ENCODE peak calls at places on chromosomes 7 and 10, in ten cellular contexts. C, N, T, A, Z, L, Q, Y, H and W are unnamed samples.

GRCh38 chr7:82131224-82131623 is 312.4 kb downstream of the CACNA2D1 start:
- DNase-seq in N (no peak), A (no peak), C (no peak), Q (no peak), L (no peak), H (no peak), T (no peak), Z (no peak), Y (no peak), W (no peak)

GRCh38 chr7:105811189-105811847 is 65.1 kb downstream of the ATXN7L1 start:
- DNase-seq in Z (no peak), N (no peak), L (no peak), C (no peak), Y (no peak), H (peak; percentile 70), T (peak; percentile 64), A (no peak), Q (no peak), W (no peak)

GRCh38 chr7:107072133-107072532 is 27.6 kb downstream of the PRKAR2B start:
- DNase-seq in C (no peak), Y (no peak), T (no peak), H (no peak), L (no peak), A (no peak), Z (no peak), Q (no peak), N (no peak), W (no peak)

GRCh38 chr7:147774461-147774860 is 816.1 kb upstream of the C7orf33 start:
- DNase-seq in A (no peak), Q (no peak), C (no peak), L (no peak), N (no peak), H (no peak), Y (no peak), Z (no peak), T (no peak), W (no peak)

GRCh38 chr10:43781480-43782361 is 133.0 kb upstream of the ZNF32 start:
- DNase-seq in Q (peak; percentile 3), A (no peak), H (no peak), C (peak; percentile 13), Y (no peak), L (no peak), Z (no peak), N (no peak), T (peak; percentile 6), W (no peak)

GRCh38 chr7:15669443-15669842 is 17.0 kb downstream of the MEOX2 start:
- DNase-seq in C (no peak), Q (no peak), A (no peak), N (no peak), L (no peak), T (no peak), H (no peak), Z (no peak), Y (no peak), W (no peak)

GRCh38 chr7:132815696-132816334 is 239.5 kb upstream of the PLXNA4 start:
- DNase-seq in C (no peak), Y (no peak), A (no peak), L (no peak), T (no peak), H (no peak), Q (no peak), N (no peak), Z (no peak), W (no peak)

GRCh38 chr10:73908853-73909611 is 1.9 kb upstream of the PLAU start:
- DNase-seq in L (no peak), N (peak; percentile 97), C (peak; percentile 63), A (no peak), Y (peak; percentile 64), Q (peak; percentile 49), Z (peak; percentile 28), H (peak; percentile 71), T (peak; percentile 35), W (no peak)

GRCh38 chr7:131505636-131506557 is 50.5 kb downstream of the PODXL start:
- DNase-seq in L (no peak), Z (no peak), N (no peak), Q (no peak), T (no peak), A (no peak), Y (no peak), C (no peak), H (no peak), W (no peak)

GRCh38 chr10:97319671-97320479 is 804 bp downstream of the FRAT1 start:
- DNase-seq in C (no peak), T (peak; percentile 54), H (peak; percentile 72), L (no peak), N (no peak), Z (peak; percentile 74), Y (peak; percentile 79), A (no peak), Q (peak; percentile 42), W (peak; percentile 94)

GRCh38 chr10:75395955-75396860 is 5.4 kb downstream of the ZNF503 start:
- DNase-seq in C (no peak), T (no peak), H (no peak), Z (peak; percentile 33), N (no peak), Y (no peak), L (no peak), Q (no peak), A (no peak), W (no peak)

GRCh38 chr7:289756-290553 is at the start of gene FOXL3:
- DNase-seq in H (peak; percentile 40), A (no peak), Q (no peak), Y (peak; percentile 17), N (no peak), L (no peak), T (no peak), C (no peak), Z (no peak), W (peak; percentile 44)

GRCh38 chr7:286278-286677 is 3.7 kb upstream of the FOXL3 start:
- DNase-seq in H (peak; percentile 55), N (no peak), T (no peak), C (no peak), Q (no peak), A (no peak), L (no peak), Y (no peak), Z (no peak), W (peak; percentile 34)

GRCh38 chr7:289209-289755 is 688 bp upstream of the FOXL3 start:
- DNase-seq in C (no peak), Z (no peak), T (no peak), A (no peak), Q (no peak), N (no peak), H (peak; percentile 45), L (no peak), Y (peak; percentile 15), W (peak; percentile 56)

GRCh38 chr7:290554-291301 is 758 bp downstream of the FOXL3 start:
- DNase-seq in N (no peak), Q (no peak), Z (peak; percentile 39), A (no peak), Y (peak; percentile 22), H (no peak), C (no peak), L (no peak), T (no peak), W (peak; percentile 47)

GRCh38 chr7:288671-289101 is 1.3 kb upstream of the FOXL3 start:
- DNase-seq in Q (no peak), N (no peak), Y (peak; percentile 12), C (no peak), T (no peak), H (peak; percentile 60), L (no peak), A (no peak), Z (no peak), W (peak; percentile 64)
- H3K4me3 ChIP-seq in Q (no peak overlapping the region), N (no peak overlapping the region), Y (no peak overlapping the region), C (no peak overlapping the region), T (no peak overlapping the region), H (no peak overlapping the region), L (no peak overlapping the region), A (no peak overlapping the region), Z (no peak overlapping the region), W (no peak overlapping the region)

GRCh38 chr7:41162612-41163011 is 540.3 kb downstream of the INHBA start:
- DNase-seq in Q (no peak), L (no peak), C (no peak), Z (no peak), Y (no peak), A (no peak), T (no peak), N (no peak), H (no peak), W (no peak)
- TF ChIP-seq POLR2AphosphoS5 in Q (no peak), L (no peak), C (no peak), Z (no peak), Y (no peak), A (no peak), T (no peak), N (no peak), H (no peak), W (no peak)

GRCh38 chr7:149070372-149071140 is 20.0 kb downstream of the ZNF786 start:
- DNase-seq in H (peak; percentile 37), Q (no peak), A (no peak), Y (no peak), N (no peak), L (no peak), C (no peak), T (no peak), Z (no peak), W (peak; percentile 56)

GRCh38 chr7:149071641-149072437 is 18.7 kb downstream of the ZNF786 start:
- DNase-seq in Q (peak; percentile 33), Y (peak; percentile 27), T (no peak), A (peak; percentile 88), H (peak; percentile 34), C (no peak), L (no peak), N (no peak), Z (no peak), W (peak; percentile 86)

GRCh38 chr7:149071182-149071635 is 19.3 kb downstream of the ZNF786 start:
- DNase-seq in Z (no peak), L (no peak), T (no peak), H (peak; percentile 36), A (no peak), N (no peak), Q (no peak), C (no peak), Y (no peak), W (no peak)

GRCh38 chr7:149063481-149063880 is 27.0 kb downstream of the ZNF786 start:
- DNase-seq in L (no peak), T (no peak), Y (no peak), Z (no peak), N (no peak), Q (no peak), C (no peak), A (no peak), H (no peak), W (no peak)

GRCh38 chr7:149067869-149068268 is 22.6 kb downstream of the ZNF786 start:
- DNase-seq in Y (no peak), A (no peak), Z (no peak), N (no peak), H (no peak), C (no peak), Q (no peak), T (no peak), L (no peak), W (no peak)
- TF ChIP-seq CTCF in Y (no peak), A (no peak), Z (no peak), N (peak; percentile 57), H (no peak), C (peak; percentile 34), Q (peak; percentile 31), T (no peak), L (no peak), W (no peak)

DNA sequence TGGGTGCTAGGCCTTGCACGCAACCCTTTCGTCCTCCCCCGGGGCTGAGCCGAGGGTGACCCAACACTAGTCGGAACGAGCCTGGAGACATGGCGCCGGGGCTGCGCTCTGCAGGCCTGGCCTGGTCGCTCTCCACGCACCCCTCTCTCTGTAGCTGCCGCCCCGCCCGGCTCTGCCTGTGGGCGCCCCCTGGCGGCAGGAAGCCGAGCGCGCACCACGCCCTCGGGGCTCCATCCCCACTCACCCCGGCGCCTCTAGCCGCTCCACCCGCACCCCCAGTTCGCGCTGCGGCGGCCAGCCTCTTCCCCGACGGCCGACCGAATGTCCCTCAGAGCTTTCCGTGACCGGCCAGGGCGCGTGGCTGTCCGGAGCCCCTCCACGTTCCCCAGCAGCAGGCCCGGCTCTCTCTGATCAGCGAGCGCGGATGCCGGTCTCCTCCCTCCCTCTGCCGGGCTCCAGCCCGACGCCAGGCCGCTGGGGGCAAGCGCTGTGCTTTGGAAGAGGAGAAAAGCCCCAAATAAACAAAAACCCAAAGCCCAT is 29.1 kb upstream of the KCNK18 start:
- DNase-seq in H (peak; percentile 69), Y (peak; percentile 70), Q (peak; percentile 83), C (no peak), T (no peak), A (no peak), L (no peak), N (no peak), Z (peak; percentile 60), W (peak; percentile 93)
- H3K4me3 ChIP-seq in H (no peak overlapping the region), Y (peak overlapping the region; percentile 20), Q (no peak overlapping the region), C (no peak overlapping the region), T (peak overlapping the region; percentile 55), A (no peak overlapping the region), L (peak overlapping the region; percentile 19), N (peak overlapping the region; percentile 49), Z (peak overlapping the region; percentile 30), W (peak overlapping the region; percentile 60)